ENCODE peak calls at places on chromosomes 4 and X, in eight cellular contexts. O is A549, P is progenitor cell of endocrine pancreas, Q is hepatocyte, N is body of pancreas, I is H9, F is cardiac muscle cell, M is upper lobe of left lung. T is an unnamed sample.

GRCh38 chr4:53476232-53477037 is 99.0 kb downstream of the FIP1L1 start:
- DNase-seq in Q (peak), F (no peak), I (no peak), N (no peak), P (no peak), O (peak), M (no peak), T (no peak)

GRCh38 chr4:82380344-82380743 is 6.6 kb upstream of the HNRNPD start:
- DNase-seq in N (no peak), M (no peak), I (no peak), F (no peak), Q (no peak), O (no peak), P (no peak), T (no peak)

GRCh38 chr4:108991929-108992328 is 229.1 kb upstream of the ETNPPL start:
- DNase-seq in N (no peak), I (no peak), O (no peak), Q (no peak), F (no peak), M (no peak), P (no peak), T (no peak)

GRCh38 chr4:150229538-150229937 is 151.3 kb downstream of the DCLK2 start:
- DNase-seq in F (no peak), Q (no peak), N (no peak), P (no peak), M (no peak), O (peak), I (no peak), T (no peak)

GRCh38 chr4:8402181-8402597 is 38.3 kb downstream of the ACOX3 start:
- DNase-seq in N (no peak), M (no peak), Q (no peak), P (no peak), F (no peak), I (no peak), O (no peak), T (no peak)

GRCh38 chr4:84529169-84529751 is 30.2 kb upstream of the NKX6-1 start:
- DNase-seq in O (peak), F (peak), N (no peak), M (no peak), P (no peak), Q (peak), I (no peak), T (peak)

GRCh38 chrX:63747331-63747730 is 37.7 kb downstream of the ARHGEF9 start:
- DNase-seq in Q (no peak), F (peak), N (no peak), M (no peak), I (no peak), P (no peak), O (no peak), T (no peak)

GRCh38 chr4:71275570-71275969 is 63.2 kb upstream of the SLC4A4 start:
- DNase-seq in I (no peak), F (no peak), M (no peak), Q (no peak), P (no peak), N (no peak), O (no peak), T (no peak)

GRCh38 chr4:4704267-4704666 is 155.2 kb upstream of the MSX1 start:
- DNase-seq in O (no peak), F (no peak), I (no peak), P (no peak), N (peak), M (peak), Q (no peak), T (no peak)

GRCh38 chrX:109489174-109489573 is 7.3 kb upstream of the GUCY2F start:
- DNase-seq in P (no peak), I (no peak), N (no peak), M (no peak), Q (no peak), O (no peak), F (no peak), T (no peak)

GRCh38 chr4:38868055-38868965 is 704 bp downstream of the FAM114A1 start:
- DNase-seq in N (peak), I (peak), O (peak), F (peak), P (peak), M (peak), Q (peak), T (no peak)

GRCh38 chr4:110104661-110105060 is 93.8 kb downstream of the ELOVL6 start:
- DNase-seq in O (no peak), M (no peak), F (no peak), Q (no peak), N (no peak), P (no peak), I (no peak), T (no peak)

GRCh38 chr4:90030953-90031352 is 96.2 kb upstream of the CCSER1 start:
- DNase-seq in I (peak), P (no peak), Q (peak), N (no peak), O (peak), M (no peak), F (peak), T (no peak)
- TF ChIP-seq CTCF in I (peak), P (no peak), Q (peak), N (no peak), O (no peak), M (no peak), F (no peak), T (no peak)

GRCh38 chr4:20299515-20299914 is 47.8 kb downstream of the SLIT2 start:
- DNase-seq in O (peak), N (no peak), Q (peak), M (no peak), F (no peak), P (no peak), I (no peak), T (no peak)
- TF ChIP-seq CTCF in O (no peak), N (no peak), Q (peak), M (no peak), F (peak), P (peak), I (peak), T (peak)

GRCh38 chrX:50978920-50979660 is 68.6 kb downstream of the BMP15 start:
- DNase-seq in F (no peak), P (no peak), Q (no peak), O (no peak), M (no peak), N (peak), I (peak), T (no peak)
- TF ChIP-seq CTCF in F (no peak), P (no peak), Q (no peak), O (no peak), M (no peak), N (no peak), I (peak), T (no peak)

GRCh38 chr4:60863442-60863841 is 336.7 kb upstream of the ADGRL3 start:
- DNase-seq in F (no peak), P (no peak), M (no peak), Q (no peak), N (no peak), I (no peak), O (no peak), T (no peak)

GRCh38 chr4:60868232-60868960 is 331.7 kb upstream of the ADGRL3 start:
- DNase-seq in Q (no peak), O (no peak), N (no peak), M (no peak), P (no peak), I (no peak), F (no peak), T (no peak)

GRCh38 chr4:60865238-60865637 is 334.9 kb upstream of the ADGRL3 start:
- DNase-seq in F (peak), Q (no peak), M (no peak), N (no peak), P (no peak), O (no peak), I (peak), T (no peak)
- TF ChIP-seq CTCF in F (peak), Q (peak), M (no peak), N (no peak), P (peak), O (no peak), I (peak), T (no peak)

GRCh38 chr4:26589699-26590098 is 5.8 kb downstream of the TBC1D19 start:
- DNase-seq in Q (no peak), M (no peak), P (no peak), N (no peak), I (no peak), O (no peak), F (no peak), T (no peak)
- TF ChIP-seq CTCF in Q (no peak), M (no peak), P (no peak), N (no peak), I (peak), O (no peak), F (no peak), T (no peak)

DNA sequence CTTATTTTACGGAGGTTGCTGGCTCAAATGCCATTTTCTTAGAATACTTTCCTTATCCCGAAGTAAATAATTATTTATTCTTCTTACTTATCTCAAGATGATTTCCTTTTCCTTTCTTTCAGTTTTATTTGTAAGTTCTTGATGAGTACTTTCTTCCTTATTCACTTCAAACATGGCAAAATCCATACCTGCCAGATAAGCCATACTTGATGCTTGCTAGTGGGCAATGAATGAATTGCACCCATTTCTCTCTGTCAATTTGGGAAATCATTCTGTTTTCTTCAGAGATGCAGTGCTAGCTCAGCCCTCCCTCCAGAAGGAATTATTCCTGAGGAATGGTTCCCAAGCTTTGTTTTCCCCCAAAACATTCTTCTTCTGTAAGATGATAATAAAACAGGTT is 598.3 kb downstream of the SPRY1 start:
- DNase-seq in O (peak), N (no peak), P (no peak), M (no peak), F (no peak), Q (no peak), I (no peak), T (no peak)
- TF ChIP-seq CTCF in O (no peak), N (no peak), P (peak), M (no peak), F (peak), Q (no peak), I (peak), T (no peak)

GRCh38 chrX:55713635-55714034 is 3.9 kb upstream of the RRAGB start:
- DNase-seq in N (no peak), Q (no peak), P (no peak), F (no peak), M (no peak), O (no peak), I (no peak), T (no peak)

GRCh38 chrX:55714111-55714510 is 3.4 kb upstream of the RRAGB start:
- DNase-seq in F (no peak), N (no peak), M (no peak), I (no peak), Q (no peak), P (no peak), O (no peak), T (no peak)

GRCh38 chrX:55717521-55718497 is at the start of gene RRAGB:
- DNase-seq in M (peak), I (peak), P (peak), O (peak), F (peak), Q (peak), N (peak), T (peak)

GRCh38 chrX:55716937-55717336 is 612 bp upstream of the RRAGB start:
- DNase-seq in N (no peak), O (no peak), I (no peak), Q (no peak), M (no peak), F (no peak), P (no peak), T (no peak)

GRCh38 chrX:55715847-55716246 is 1.7 kb upstream of the RRAGB start:
- DNase-seq in M (no peak), N (no peak), O (no peak), P (no peak), Q (no peak), I (peak), F (no peak), T (no peak)
- TF ChIP-seq CTCF in M (no peak), N (no peak), O (no peak), P (peak), Q (no peak), I (peak), F (no peak), T (no peak)

GRCh38 chr4:61921890-61922289 is 721.8 kb downstream of the ADGRL3 start:
- DNase-seq in F (no peak), P (no peak), Q (no peak), N (no peak), M (no peak), I (no peak), O (no peak), T (no peak)

GRCh38 chr4:61923179-61923578 is 723.1 kb downstream of the ADGRL3 start:
- DNase-seq in N (no peak), P (no peak), F (no peak), M (no peak), Q (no peak), O (no peak), I (no peak), T (no peak)

GRCh38 chr4:61918507-61919462 is 718.7 kb downstream of the ADGRL3 start:
- DNase-seq in M (no peak), Q (no peak), O (no peak), F (no peak), N (no peak), I (no peak), P (no peak), T (no peak)

GRCh38 chr4:61922766-61923165 is 722.6 kb downstream of the ADGRL3 start:
- DNase-seq in O (peak), P (no peak), I (no peak), M (no peak), Q (peak), N (no peak), F (no peak), T (no peak)

GRCh38 chr4:61924131-61924530 is 724.0 kb downstream of the ADGRL3 start:
- DNase-seq in Q (no peak), I (no peak), O (no peak), N (no peak), F (no peak), M (no peak), P (no peak), T (no peak)
- TF ChIP-seq CTCF in Q (no peak), I (peak), O (no peak), N (no peak), F (no peak), M (no peak), P (no peak), T (no peak)

DNA sequence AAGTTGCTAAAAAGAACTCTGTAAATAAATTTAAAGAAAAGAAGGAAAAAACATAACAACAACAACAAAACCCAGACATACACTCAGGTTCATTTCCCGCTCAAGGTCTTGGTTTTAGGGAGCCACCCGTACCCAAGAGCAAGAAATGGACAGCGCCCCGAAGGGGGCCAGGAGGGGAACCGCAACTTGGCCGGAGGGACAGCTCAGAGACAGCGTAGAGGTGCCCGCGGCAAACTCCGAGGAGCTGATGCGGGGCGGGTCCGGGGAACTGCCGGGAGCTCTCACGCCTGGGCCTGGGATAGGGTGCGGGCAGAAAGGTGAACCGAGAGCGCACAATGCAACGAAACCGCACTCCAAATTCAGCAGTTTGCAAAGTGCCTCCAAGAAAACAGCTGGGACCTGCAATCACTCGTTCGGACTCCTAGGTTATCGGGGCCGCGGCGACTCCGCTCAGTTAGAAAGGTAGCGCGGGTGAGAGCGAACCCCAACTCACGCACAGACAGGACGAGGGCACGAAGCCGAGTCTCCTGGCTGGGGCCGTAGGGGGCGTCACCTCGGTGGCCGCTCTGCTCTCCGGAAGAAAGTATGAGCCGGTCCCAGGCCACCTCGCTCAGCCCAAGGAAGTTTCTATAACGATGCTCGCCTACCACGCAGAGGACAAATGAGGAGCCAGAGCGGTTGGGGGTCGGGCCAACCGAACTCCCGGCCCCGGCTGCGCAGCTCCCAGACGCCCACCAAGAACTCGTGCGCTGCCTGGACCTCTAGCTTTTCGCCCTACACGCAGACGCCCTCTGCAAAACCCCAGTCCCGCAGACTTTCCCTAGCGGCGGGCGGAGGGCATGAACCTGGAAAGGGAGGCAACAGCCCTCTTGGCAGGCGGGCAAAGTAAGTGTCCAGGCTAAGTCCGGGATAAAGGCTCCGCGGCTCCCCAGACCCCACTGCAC is 1.4 kb downstream of the NDNF start:
- DNase-seq in N (peak), M (peak), P (peak), Q (peak), F (peak), O (peak), I (peak), T (peak)
- TF ChIP-seq CTCF in N (peak), M (peak), P (peak), Q (peak), F (peak), O (no peak), I (peak), T (no peak)

GRCh38 chr4:147299205-147299604 is 181.7 kb upstream of the EDNRA start:
- DNase-seq in F (no peak), I (no peak), M (no peak), O (peak), P (no peak), N (no peak), Q (no peak), T (no peak)
- TF ChIP-seq CTCF in F (no peak), I (no peak), M (no peak), O (no peak), P (no peak), N (no peak), Q (no peak), T (no peak)